ENCODE peak calls at places on chromosomes 2 and 18, in ten cellular contexts. S, K, W, F, L, M, H, G, I and N are unnamed samples.

GRCh38 chr2:148653437-148653836 is 8.9 kb downstream of the EPC2 start:
- DNase-seq in S (no peak), K (peak), M (no peak), W (no peak), L (no peak), F (no peak), H (no peak), I (no peak), G (no peak), N (no peak)

GRCh38 chr2:231643494-231643888 is 50.8 kb downstream of the TEX44 start:
- DNase-seq in H (no peak), L (no peak), G (no peak), K (no peak), F (no peak), S (no peak), I (no peak), M (no peak), W (no peak), N (no peak)

GRCh38 chr18:22015156-22015555 is 154.2 kb upstream of the GATA6 start:
- DNase-seq in I (no peak), K (peak), S (no peak), W (no peak), M (no peak), H (no peak), L (no peak), F (no peak), G (no peak), N (no peak)

GRCh38 chr18:76709659-76710645 is 112.4 kb upstream of the ZNF236 start:
- DNase-seq in S (peak), G (peak), F (peak), L (peak), I (peak), M (peak), K (peak), H (peak), W (peak), N (peak)

GRCh38 chr2:99035920-99036319 is 99.9 kb upstream of the CRACDL start:
- DNase-seq in F (no peak), I (no peak), K (no peak), G (peak), H (no peak), M (no peak), W (no peak), L (no peak), S (no peak), N (no peak)

GRCh38 chr18:62802523-62802922 is 87.2 kb downstream of the PHLPP1 start:
- DNase-seq in S (no peak), M (no peak), H (no peak), L (no peak), G (no peak), W (no peak), K (peak), I (no peak), F (no peak), N (no peak)

GRCh38 chr2:189260361-189260761 is 80.8 kb upstream of the COL5A2 start:
- DNase-seq in F (no peak), S (no peak), L (no peak), K (no peak), G (no peak), I (no peak), H (no peak), M (no peak), W (no peak), N (no peak)

GRCh38 chr2:212727751-212728150 is 189.1 kb upstream of the ERBB4 start:
- DNase-seq in G (no peak), L (peak), S (no peak), M (no peak), I (no peak), F (no peak), K (no peak), H (no peak), W (no peak), N (no peak)